ENCODE peak calls at places on chromosomes 2 and 18, in ten cellular contexts. G is lower lobe of right lung, N is BJ, U is fibroblast of the aortic adventitia, D is Caco-2, F is epithelial cell of esophagus, X is AG04449, K is brain microvascular endothelial cell, S is CD14-positive monocyte, B is WTC11. Z is an unnamed sample.

GRCh38 chr2:177727577-177728351 is 335.2 kb downstream of the AGPS start:
- DNase-seq in G (no peak), D (no peak), K (no peak), N (no peak), S (no peak), U (no peak), B (no peak), X (no peak), F (no peak), Z (no peak)

GRCh38 chr18:44133483-44133882 is 547.2 kb upstream of the SETBP1 start:
- DNase-seq in S (no peak), D (no peak), G (no peak), X (no peak), U (peak), B (no peak), K (no peak), N (no peak), F (no peak), Z (no peak)

GRCh38 chr2:68900496-68901198 is 29.4 kb upstream of the BMP10 start:
- DNase-seq in N (no peak), F (no peak), D (no peak), B (no peak), X (no peak), K (no peak), U (no peak), G (no peak), S (no peak), Z (no peak)

GRCh38 chr18:32261003-32261402 is 71.2 kb downstream of the MEP1B start:
- DNase-seq in D (no peak), B (no peak), U (no peak), F (peak), N (no peak), S (no peak), G (no peak), X (no peak), K (no peak), Z (no peak)

GRCh38 chr2:161238559-161239415 is 69.4 kb upstream of the PSMD14 start:
- DNase-seq in S (no peak), D (peak), G (peak), X (no peak), U (peak), B (peak), N (no peak), F (peak), K (no peak), Z (peak)

GRCh38 chr2:18795881-18796280 is 206.5 kb upstream of the NT5C1B start:
- DNase-seq in X (no peak), G (no peak), F (no peak), S (no peak), K (no peak), D (no peak), B (no peak), U (peak), N (no peak), Z (no peak)

GRCh38 chr2:6526093-6526824 is 339.4 kb downstream of the CMPK2 start:
- DNase-seq in N (no peak), D (no peak), G (no peak), X (no peak), F (peak), K (no peak), B (no peak), U (no peak), S (no peak), Z (no peak)

GRCh38 chr2:26430826-26431225 is 29.1 kb downstream of the DRC1 start:
- DNase-seq in K (peak), D (no peak), N (no peak), U (peak), X (no peak), F (peak), G (no peak), S (no peak), B (no peak), Z (no peak)

GRCh38 chr2:20584637-20585321 is 66.1 kb downstream of the HS1BP3 start:
- DNase-seq in K (peak), X (peak), U (peak), F (peak), S (peak), N (peak), D (peak), B (peak), G (no peak), Z (no peak)

GRCh38 chr2:147420517-147420916 is 424.3 kb upstream of the ACVR2A start:
- DNase-seq in G (no peak), U (no peak), N (no peak), X (no peak), S (no peak), F (no peak), D (no peak), K (no peak), B (peak), Z (no peak)

GRCh38 chr2:148874868-148875341 is at the start of gene KIF5C:
- DNase-seq in F (peak), G (peak), X (no peak), K (peak), B (peak), S (no peak), D (peak), N (no peak), U (peak), Z (peak)

GRCh38 chr18:2805970-2806943 is 40.5 kb upstream of the EMILIN2 start:
- DNase-seq in K (peak), S (no peak), X (peak), G (no peak), N (no peak), F (no peak), U (peak), D (no peak), B (no peak), Z (no peak)

GRCh38 chr2:154307007-154307406 is 391.5 kb upstream of the KCNJ3 start:
- DNase-seq in X (no peak), S (no peak), U (no peak), D (no peak), B (no peak), G (no peak), F (no peak), K (no peak), N (no peak), Z (no peak)

GRCh38 chr2:120797421-120798289 is 62.0 kb downstream of the GLI2 start:
- DNase-seq in U (no peak), D (no peak), N (no peak), S (no peak), K (no peak), F (no peak), X (no peak), G (no peak), B (peak), Z (no peak)

GRCh38 chr2:165601866-165602636 is 132.6 kb downstream of the CSRNP3 start:
- DNase-seq in N (no peak), U (peak), D (no peak), G (no peak), K (peak), F (peak), X (peak), S (no peak), B (no peak), Z (no peak)

GRCh38 chr2:85318222-85319182 is 9.3 kb downstream of the TGOLN2 start:
- DNase-seq in B (no peak), G (no peak), S (no peak), K (peak), D (no peak), U (peak), F (peak), N (peak), X (peak), Z (no peak)

GRCh38 chr18:12783524-12783923 is 80.7 kb downstream of the PSMG2 start:
- DNase-seq in X (no peak), D (no peak), F (no peak), K (no peak), N (no peak), B (no peak), S (no peak), G (no peak), U (no peak), Z (no peak)

GRCh38 chr2:210660751-210661150 is 104.4 kb downstream of the CPS1 start:
- DNase-seq in G (no peak), N (no peak), X (no peak), U (no peak), F (no peak), B (no peak), D (no peak), S (no peak), K (no peak), Z (no peak)

GRCh38 chr2:68565273-68565672 is 78.1 kb upstream of the PROKR1 start:
- DNase-seq in U (no peak), K (no peak), N (no peak), F (no peak), B (no peak), G (no peak), D (no peak), X (no peak), S (no peak), Z (no peak)

GRCh38 chr18:79988925-79989361 is 580 bp upstream of the TXNL4A start:
- DNase-seq in G (peak), D (no peak), X (no peak), K (peak), N (no peak), S (no peak), B (no peak), F (peak), U (peak), Z (no peak)

GRCh38 chr2:195709901-195710300 is 52.9 kb downstream of the SLC39A10 start:
- DNase-seq in B (no peak), G (no peak), D (no peak), F (no peak), N (no peak), S (no peak), K (no peak), U (no peak), X (no peak), Z (no peak)

GRCh38 chr2:16080516-16080915 is 140.2 kb downstream of the MYCN start:
- DNase-seq in F (no peak), U (no peak), N (no peak), B (no peak), X (no peak), K (no peak), G (no peak), S (no peak), D (no peak), Z (no peak)

GRCh38 chr2:67394734-67395133 is 2.4 kb upstream of the ETAA1 start:
- DNase-seq in K (peak), U (peak), X (no peak), B (no peak), S (no peak), F (peak), G (no peak), N (no peak), D (no peak), Z (no peak)

GRCh38 chr2:209614630-209615369 is 156.8 kb upstream of the UNC80 start:
- DNase-seq in B (peak), G (no peak), F (no peak), S (no peak), X (no peak), K (no peak), D (no peak), U (peak), N (no peak), Z (no peak)

GRCh38 chr18:35141567-35142269 is 99.1 kb upstream of the ZNF397 start:
- DNase-seq in S (no peak), B (no peak), N (no peak), U (no peak), K (no peak), X (no peak), D (no peak), F (no peak), G (no peak), Z (no peak)

GRCh38 chr2:237874585-237875161 is 15.2 kb downstream of the RAMP1 start:
- DNase-seq in F (peak), B (no peak), D (no peak), X (peak), G (peak), U (peak), N (peak), K (peak), S (no peak), Z (no peak)

GRCh38 chr18:41870191-41870590 is 84.8 kb upstream of the PIK3C3 start:
- DNase-seq in D (no peak), G (no peak), X (no peak), F (peak), N (no peak), S (no peak), K (no peak), B (no peak), U (no peak), Z (no peak)

GRCh38 chr18:70333757-70334156 is 44.9 kb downstream of the SOCS6 start:
- DNase-seq in K (peak), F (peak), B (no peak), D (no peak), X (peak), G (no peak), S (no peak), N (peak), U (peak), Z (no peak)

GRCh38 chr2:111985514-111985913 is 69.6 kb upstream of the TMEM87B start:
- DNase-seq in G (no peak), S (no peak), F (no peak), U (no peak), N (no peak), D (no peak), B (no peak), K (no peak), X (no peak), Z (no peak)

GRCh38 chr2:213678437-213679218 is 394.4 kb downstream of the SPAG16 start:
- DNase-seq in F (no peak), N (no peak), K (no peak), U (no peak), G (no peak), S (no peak), D (no peak), X (no peak), B (no peak), Z (no peak)

GRCh38 chr2:145764631-145765030 is 1244.7 kb upstream of the ZEB2 start:
- DNase-seq in K (no peak), B (no peak), S (no peak), U (no peak), X (no peak), D (no peak), F (no peak), N (no peak), G (no peak), Z (peak)

GRCh38 chr2:161044095-161044874 is 115.9 kb upstream of the TANK start:
- DNase-seq in K (no peak), N (no peak), X (no peak), B (no peak), G (no peak), U (peak), F (no peak), D (no peak), S (no peak), Z (no peak)

DNA sequence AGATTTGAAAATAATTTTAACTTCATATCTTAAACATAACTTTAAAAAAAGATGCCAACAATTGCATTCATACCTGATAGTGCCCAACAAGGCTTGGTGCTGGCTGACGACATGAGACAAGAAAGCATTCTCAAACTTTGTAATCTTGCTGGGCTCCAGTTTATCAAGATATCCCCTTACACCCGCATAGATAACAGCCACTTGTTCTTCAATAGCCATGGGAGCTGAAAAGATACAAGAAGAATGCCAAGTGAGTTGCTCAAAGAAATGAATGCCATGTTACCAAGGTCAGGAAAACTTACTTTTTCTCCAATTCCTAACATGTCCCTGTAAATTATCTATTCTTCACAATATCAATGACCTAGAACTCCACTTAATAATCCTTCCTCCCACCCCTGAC is 12.4 kb upstream of the PSTPIP2 start:
- DNase-seq in X (no peak), U (no peak), S (no peak), D (no peak), K (no peak), N (no peak), F (no peak), B (no peak), G (no peak), Z (no peak)
- TF ChIP-seq CTCF in X (no peak), U (no peak), S (no peak), D (no peak), K (no peak), N (no peak), F (no peak), B (no peak), G (no peak), Z (no peak)

DNA sequence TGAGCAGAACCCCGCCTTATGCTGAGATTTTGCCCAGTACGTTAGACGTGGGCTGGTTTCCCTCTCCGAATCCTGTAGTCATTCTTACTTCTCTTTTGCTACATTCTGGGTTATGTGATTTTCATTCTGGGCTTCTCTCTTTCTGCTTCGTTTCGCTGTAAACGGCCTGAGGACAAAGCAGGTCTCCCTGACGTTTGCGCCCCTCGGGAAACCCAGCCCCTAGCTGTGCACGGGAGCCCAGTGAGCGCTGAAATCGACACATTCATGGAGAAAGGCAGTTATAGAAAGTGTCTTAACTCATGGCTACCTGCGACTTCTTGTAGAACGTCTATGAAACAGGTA is 22.7 kb upstream of the MC5R start:
- DNase-seq in N (no peak), U (no peak), D (no peak), X (no peak), K (no peak), B (no peak), G (no peak), S (no peak), F (no peak), Z (no peak)
- TF ChIP-seq CTCF in N (no peak), U (no peak), D (no peak), X (no peak), K (no peak), B (no peak), G (no peak), S (no peak), F (no peak), Z (no peak)

DNA sequence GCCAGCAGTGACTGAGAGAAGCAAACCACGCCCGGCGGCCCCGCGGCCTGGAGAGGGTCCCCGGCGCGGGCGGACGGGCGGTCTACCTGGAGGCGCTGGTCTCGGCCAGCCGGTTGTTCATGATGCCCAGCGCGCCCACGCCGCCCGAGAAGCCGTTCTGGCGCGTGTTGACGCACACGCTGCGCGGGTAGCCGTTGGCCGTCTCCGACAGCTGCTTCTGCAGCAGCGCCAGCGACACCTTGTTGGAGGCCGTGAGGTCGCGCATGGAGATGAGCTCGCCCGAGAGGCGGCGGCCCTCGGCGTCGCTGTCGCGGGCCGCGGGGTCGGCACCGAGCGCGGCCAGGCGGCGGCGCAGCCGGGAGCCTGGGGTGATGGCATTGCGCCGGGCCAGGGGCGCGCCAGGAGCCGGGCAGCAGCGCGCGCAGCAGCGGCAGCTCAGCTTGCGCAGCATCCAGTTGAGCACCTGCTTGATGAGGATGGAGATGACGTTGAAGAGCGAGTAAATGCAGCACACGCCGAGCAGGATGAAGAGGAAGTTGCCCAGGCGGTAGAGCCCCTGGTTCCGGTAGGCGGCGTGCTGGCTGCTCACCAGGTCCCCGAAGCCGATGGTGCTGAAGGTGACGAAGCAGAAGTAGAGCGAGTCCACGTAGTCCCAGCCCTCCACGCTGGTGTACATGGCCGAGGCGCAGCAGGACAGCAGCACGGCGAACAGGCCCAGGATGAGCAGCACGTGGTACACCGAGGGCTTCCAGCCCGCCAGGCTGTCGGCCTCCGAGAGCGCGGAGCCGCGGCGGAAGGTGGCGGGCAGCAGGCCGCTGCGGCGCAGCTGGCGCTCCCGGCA is 118.1 kb downstream of the MSH2 start:
- DNase-seq in D (peak), N (no peak), U (peak), S (peak), G (peak), X (no peak), F (peak), K (peak), B (peak), Z (peak)
- TF ChIP-seq CTCF in D (peak), N (peak), U (peak), S (no peak), G (peak), X (peak), F (peak), K (peak), B (no peak), Z (no peak)

GRCh38 chr2:133434962-133435668 is 133.1 kb downstream of the NCKAP5 start:
- DNase-seq in F (peak), X (peak), B (no peak), K (peak), G (no peak), D (no peak), U (peak), N (no peak), S (no peak), Z (no peak)
- TF ChIP-seq CTCF in F (peak), X (peak), B (no peak), K (peak), G (no peak), D (no peak), U (peak), N (peak), S (no peak), Z (no peak)

DNA sequence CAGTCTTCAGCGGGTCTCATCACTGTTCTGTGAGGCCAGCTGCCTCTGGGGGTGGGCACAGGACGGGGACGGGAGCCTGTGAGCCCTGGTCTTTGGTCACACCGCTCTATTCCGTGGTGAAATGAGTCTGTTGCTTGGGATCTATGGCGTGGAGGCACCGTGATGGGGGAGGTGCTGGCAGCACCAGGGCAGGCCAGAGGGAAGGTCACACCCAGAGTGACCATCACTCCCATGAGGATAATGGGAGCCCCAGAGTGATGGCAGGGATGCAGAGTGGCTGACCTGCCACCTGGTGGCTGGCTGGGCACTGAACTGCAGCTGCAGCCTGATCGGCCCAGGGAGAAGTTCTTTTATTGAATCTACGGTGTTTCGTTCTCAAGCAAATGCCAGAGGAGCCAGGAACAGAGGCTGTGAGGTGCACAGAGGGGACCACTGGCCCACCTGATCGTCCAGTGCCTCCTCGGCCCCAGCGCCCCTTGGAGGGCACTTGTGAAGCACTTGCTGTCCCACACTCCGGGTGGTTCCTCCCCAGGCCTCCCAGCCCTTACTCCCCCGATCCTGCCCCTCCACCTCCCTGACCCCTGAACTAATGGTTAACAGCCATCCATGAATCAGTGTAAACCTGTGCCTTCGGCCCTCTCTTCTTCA is 17.9 kb downstream of the KCNIP3 start:
- DNase-seq in S (no peak), X (no peak), K (peak), U (peak), F (peak), N (no peak), D (peak), G (no peak), B (peak), Z (peak)
- TF ChIP-seq CTCF in S (no peak), X (peak), K (peak), U (peak), F (peak), N (peak), D (peak), G (peak), B (peak), Z (peak)

DNA sequence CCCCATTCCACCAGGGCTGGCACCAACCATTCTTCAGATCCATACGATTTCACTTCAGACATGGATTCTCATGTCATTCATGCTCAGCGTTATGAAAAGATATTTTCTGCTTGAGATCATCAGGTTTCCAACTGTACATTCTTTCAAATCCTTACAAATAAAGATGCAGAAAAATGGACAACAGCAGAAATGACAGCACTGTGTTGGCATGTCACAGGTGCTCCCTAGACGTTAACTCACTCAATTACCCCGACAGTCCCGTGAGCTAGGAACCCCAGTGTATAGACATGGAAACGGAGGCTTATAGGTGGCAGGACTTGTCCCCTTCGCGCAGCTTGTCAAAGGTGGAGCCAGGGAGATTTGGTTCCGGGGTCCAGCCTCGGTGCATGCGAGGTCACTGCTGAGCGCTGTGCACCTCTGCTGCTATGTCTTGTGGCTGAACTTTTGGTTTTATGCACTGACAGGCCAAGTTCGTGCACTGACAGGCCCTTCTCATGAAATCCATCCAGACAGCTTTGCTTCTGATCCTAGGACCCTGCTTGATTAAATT is 17.7 kb downstream of the FHL2 start:
- DNase-seq in N (no peak), K (no peak), B (no peak), G (no peak), S (no peak), D (no peak), X (no peak), U (no peak), F (no peak), Z (no peak)
- TF ChIP-seq CTCF in N (no peak), K (no peak), B (no peak), G (no peak), S (no peak), D (no peak), X (no peak), U (no peak), F (no peak), Z (no peak)

GRCh38 chr2:190837417-190837816 is 43.2 kb upstream of the GLS start:
- DNase-seq in N (no peak), F (peak), X (no peak), U (peak), B (no peak), D (no peak), S (no peak), K (no peak), G (no peak), Z (no peak)
- TF ChIP-seq CTCF in N (no peak), F (no peak), X (no peak), U (no peak), B (no peak), D (no peak), S (no peak), K (no peak), G (no peak), Z (no peak)

Z was measured in left lung.